ENCODE peak calls at places on chromosomes 6 and 20, in six cellular contexts. T is A549, D is testis, F is right lobe of liver, B is body of pancreas, A is stomach. O is an unnamed sample.

GRCh38 chr6:145929037-145929633 is 35.0 kb downstream of the SHPRH start:
- DNase-seq in A (no peak), B (no peak), T (peak; percentile 1), D (no peak), F (no peak), O (no peak)

GRCh38 chr6:18240230-18240629 is 24.1 kb downstream of the DEK start:
- DNase-seq in D (no peak), A (no peak), T (no peak), F (no peak), B (no peak), O (no peak)

GRCh38 chr6:15623282-15624116 is 39.3 kb downstream of the DTNBP1 start:
- DNase-seq in F (no peak), T (peak; percentile 3), D (peak; percentile 41), B (no peak), A (no peak), O (no peak)

GRCh38 chr20:41483553-41483930 is 116.9 kb upstream of the EMILIN3 start:
- DNase-seq in F (no peak), A (no peak), D (no peak), T (no peak), B (no peak), O (no peak)

GRCh38 chr6:74068945-74069570 is 373.1 kb downstream of the CD109 start:
- DNase-seq in D (no peak), A (no peak), B (no peak), F (no peak), T (no peak), O (no peak)

GRCh38 chr6:146876271-146877151 is 277.7 kb downstream of the ADGB start:
- DNase-seq in F (no peak), B (no peak), A (no peak), T (no peak), D (no peak), O (no peak)

GRCh38 chr6:105136433-105137350 is 43.1 kb downstream of the POPDC3 start:
- DNase-seq in B (peak; percentile 40), T (peak; percentile 57), F (peak; percentile 58), A (peak; percentile 57), D (peak; percentile 54), O (peak; percentile 67)

GRCh38 chr20:46099491-46100287 is 9.9 kb upstream of the NCOA5 start:
- DNase-seq in B (no peak), D (peak; percentile 32), F (no peak), A (no peak), T (no peak), O (no peak)

GRCh38 chr20:2692036-2692885 is at the start of gene EBF4:
- DNase-seq in T (peak; percentile 69), F (no peak), D (peak; percentile 77), A (peak; percentile 55), B (peak; percentile 56), O (peak; percentile 86)

GRCh38 chr6:113829702-113830058 is 27.5 kb upstream of the MARCKS start:
- DNase-seq in T (no peak), F (no peak), B (no peak), D (no peak), A (no peak), O (no peak)

GRCh38 chr20:3541887-3542721 is 71.3 kb downstream of the ATRN start:
- DNase-seq in A (no peak), T (no peak), F (peak; percentile 68), D (peak; percentile 23), B (peak; percentile 21), O (no peak)

GRCh38 chr6:147071786-147072185 is 132.4 kb upstream of the STXBP5 start:
- DNase-seq in D (no peak), B (no peak), A (no peak), T (no peak), F (no peak), O (no peak)

GRCh38 chr20:47191074-47191673 is 165.3 kb downstream of the ZMYND8 start:
- DNase-seq in B (no peak), F (no peak), D (no peak), T (no peak), A (no peak), O (no peak)

GRCh38 chr6:109105681-109106080 is 10.4 kb downstream of the CEP57L1 start:
- DNase-seq in A (no peak), T (no peak), F (no peak), B (no peak), D (no peak), O (no peak)

GRCh38 chr20:38127011-38127621 is 38.0 kb downstream of the TGM2 start:
- DNase-seq in A (peak; percentile 43), B (peak; percentile 28), D (peak; percentile 32), F (no peak), T (peak; percentile 52), O (peak; percentile 55)

GRCh38 chr20:17595846-17596245 is 26.0 kb downstream of the DSTN start:
- DNase-seq in A (no peak), F (no peak), D (no peak), T (no peak), B (no peak), O (no peak)

GRCh38 chr6:64330694-64331309 is 695.2 kb downstream of the PHF3 start:
- DNase-seq in B (peak; percentile 71), F (peak; percentile 79), D (peak; percentile 88), T (no peak), A (peak; percentile 83), O (peak; percentile 25)

GRCh38 chr6:117034547-117034946 is 157.5 kb downstream of the RFX6 start:
- DNase-seq in A (no peak), T (no peak), F (no peak), D (no peak), B (no peak), O (no peak)

GRCh38 chr20:47543006-47543431 is 41.3 kb downstream of the NCOA3 start:
- DNase-seq in D (no peak), B (no peak), T (no peak), A (no peak), F (no peak), O (no peak)

GRCh38 chr6:90412538-90413369 is 116.1 kb upstream of the BACH2 start:
- DNase-seq in T (no peak), B (no peak), D (no peak), F (no peak), A (no peak), O (no peak)

GRCh38 chr6:112501705-112502104 is 154.6 kb downstream of the RFPL4B start:
- DNase-seq in F (no peak), A (no peak), T (no peak), B (peak; percentile 11), D (peak; percentile 14), O (peak; percentile 37)

GRCh38 chr20:31691646-31692275 is 30.9 kb downstream of the BCL2L1 start:
- DNase-seq in A (no peak), B (no peak), D (no peak), T (no peak), F (no peak), O (no peak)

GRCh38 chr6:137917518-137917917 is 50.5 kb downstream of the TNFAIP3 start:
- DNase-seq in D (no peak), F (no peak), B (no peak), A (no peak), T (no peak), O (no peak)

DNA sequence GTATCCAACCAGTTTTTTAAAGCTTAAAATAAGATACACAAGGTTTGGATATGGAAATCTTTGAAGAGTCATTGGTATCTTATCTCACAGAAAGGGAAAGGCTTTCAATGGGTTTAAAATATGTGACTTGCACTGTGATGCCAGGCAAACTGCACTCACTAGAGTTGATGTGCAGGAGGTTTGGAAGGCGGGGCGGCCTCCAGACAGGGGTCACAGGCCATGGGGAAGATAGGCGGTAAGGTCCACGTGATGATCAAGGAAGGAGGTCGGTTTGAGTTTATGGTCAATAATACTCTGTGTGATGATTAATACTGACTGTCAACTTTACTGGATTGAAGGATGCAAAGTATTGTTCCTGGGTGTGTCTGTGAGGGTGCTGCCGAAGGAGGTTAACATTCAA is 9.5 kb upstream of the RAMACL start:
- DNase-seq in T (no peak), A (no peak), B (no peak), D (no peak), F (no peak), O (no peak)
- H3K4me1 ChIP-seq in T (no peaks in the 10 kb centered on the region), A (peaks cover 13% of the 10 kb centered on the region), B (no peaks in the 10 kb centered on the region), D (no peaks in the 10 kb centered on the region), F (no peaks in the 10 kb centered on the region), O (no peaks in the 10 kb centered on the region)

DNA sequence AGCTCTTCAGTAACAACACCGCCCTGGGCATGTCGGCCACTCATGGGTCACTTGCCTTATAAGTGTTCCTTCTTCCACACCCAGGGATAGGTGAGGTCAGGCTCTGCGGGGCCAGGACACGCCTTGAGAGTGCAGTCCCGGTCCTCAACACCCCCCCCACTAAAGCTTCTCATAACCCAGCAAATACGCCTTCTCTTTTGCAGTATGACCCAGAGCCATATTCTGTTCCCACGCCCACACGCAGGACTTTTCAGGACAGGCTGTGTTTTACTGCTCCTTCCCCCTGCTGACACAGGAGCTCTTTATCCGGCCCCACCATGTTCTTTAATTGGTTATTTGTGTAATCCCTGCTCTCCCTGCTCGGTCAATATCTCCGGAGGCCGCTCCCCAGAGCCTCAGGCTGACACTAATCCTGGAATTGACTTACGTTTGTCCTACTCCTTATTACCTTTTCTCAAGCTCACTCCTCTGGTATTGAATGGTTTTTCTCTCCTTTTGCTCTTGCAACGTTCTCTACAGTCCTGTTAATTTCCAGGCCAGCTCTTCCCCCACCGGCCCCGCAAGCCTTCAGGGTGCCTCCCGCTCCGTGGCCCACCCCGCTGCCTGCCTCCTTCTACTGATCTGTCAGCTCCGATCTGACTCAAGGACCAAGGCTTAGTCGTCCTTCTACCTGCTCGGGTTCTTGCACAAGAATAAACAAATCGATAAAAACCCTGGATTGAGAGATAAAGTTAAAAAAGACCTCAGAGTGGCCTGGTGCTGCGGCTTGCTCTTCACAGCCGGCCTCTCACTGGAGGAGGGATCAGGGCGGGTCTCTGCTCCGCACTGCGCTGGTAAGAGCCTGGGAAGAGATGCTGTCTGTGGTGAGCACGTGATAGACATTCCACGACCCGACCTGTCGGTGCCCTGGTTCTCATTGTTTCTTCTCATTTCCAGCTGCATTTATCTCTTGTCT is 357.5 kb downstream of the ZFAND3 start:
- DNase-seq in B (peak; percentile 21), F (no peak), T (no peak), A (no peak), D (peak; percentile 22), O (no peak)
- H3K4me3 ChIP-seq in B (no peak overlapping the region), F (no peak overlapping the region), T (no peak overlapping the region), A (no peak overlapping the region), D (no peak overlapping the region), O (no peak overlapping the region)

GRCh38 chr6:144215932-144216667 is 65.8 kb downstream of the STX11 start:
- DNase-seq in F (peak; percentile 94), D (peak; percentile 97), T (peak; percentile 67), A (peak; percentile 94), B (peak; percentile 95), O (peak; percentile 97)
- TF ChIP-seq POLR2A in F (peak; percentile 37), D (no peak), T (no peak), A (no peak), B (peak; percentile 58), O (no peak)

DNA sequence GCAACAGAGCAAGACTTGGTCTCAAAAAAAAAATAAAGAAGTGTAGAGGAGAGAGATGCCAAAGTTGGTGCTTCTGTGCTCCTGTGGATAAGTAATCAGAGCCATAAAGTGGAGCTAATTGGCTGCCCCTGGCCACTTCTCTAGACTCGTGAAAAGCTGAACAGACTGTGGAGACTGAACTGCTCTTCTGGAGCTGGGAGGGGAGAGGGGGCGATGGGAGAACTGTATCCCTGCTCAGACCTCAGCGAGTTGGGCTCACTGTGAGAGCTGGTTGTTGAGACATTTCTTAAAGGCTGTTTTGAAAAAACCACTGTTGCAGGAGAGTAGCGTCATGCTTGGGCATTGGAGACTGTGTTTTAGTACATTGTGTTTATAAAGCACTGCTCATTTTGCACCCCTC is 125.7 kb downstream of the TCP11 start:
- DNase-seq in F (no peak), T (no peak), B (no peak), D (no peak), A (no peak), O (no peak)
- H3K4me1 ChIP-seq in F (peaks cover 20% of the 10 kb centered on the region), T (peaks cover 3% of the 10 kb centered on the region), B (peaks cover 25% of the 10 kb centered on the region), D (peaks cover 55% of the 10 kb centered on the region), A (peaks cover 35% of the 10 kb centered on the region), O (peaks cover 18% of the 10 kb centered on the region)

GRCh38 chr6:124026645-124027044 is 223.0 kb downstream of the NKAIN2 start:
- DNase-seq in T (no peak), F (no peak), B (no peak), A (no peak), D (no peak), O (no peak)
- H3K4me3 ChIP-seq in T (no peak overlapping the region), F (no peak overlapping the region), B (no peak overlapping the region), A (no peak overlapping the region), D (no peak overlapping the region), O (no peak overlapping the region)

O was measured in ovary.